ENCODE peak calls at places on chromosomes 16 and 17, in five cellular contexts. R is ascending aorta, P is H1, L is cardiac fibroblast, H is BJ. Z is an unnamed sample.

GRCh38 chr16:27748868-27749546 is 199.1 kb downstream of the KATNIP start:
- DNase-seq in L (peak), H (peak), P (no peak), R (no peak), Z (peak)

GRCh38 chr17:3974980-3975379 is 10.7 kb upstream of the ATP2A3 start:
- DNase-seq in H (no peak), R (no peak), L (no peak), P (no peak), Z (no peak)

GRCh38 chr17:61397086-61397842 is 2.4 kb upstream of the TBX2 start:
- DNase-seq in L (peak), P (peak), R (no peak), H (no peak), Z (no peak)

GRCh38 chr17:73952498-73953205 is 250.8 kb upstream of the RPL38 start:
- DNase-seq in P (peak), H (no peak), L (no peak), R (no peak), Z (peak)

GRCh38 chr16:78984887-78985464 is 615.6 kb downstream of the MAF start:
- DNase-seq in R (no peak), L (no peak), P (no peak), H (no peak), Z (no peak)

GRCh38 chr17:39791296-39791992 is 53.7 kb downstream of the GRB7 start:
- DNase-seq in L (no peak), P (no peak), R (no peak), H (no peak), Z (peak)

GRCh38 chr17:56973520-56973919 is 4.4 kb upstream of the SCPEP1 start:
- DNase-seq in P (no peak), R (no peak), H (no peak), L (peak), Z (no peak)

GRCh38 chr16:24114876-24115275 is 141.3 kb upstream of the CACNG3 start:
- DNase-seq in P (no peak), H (no peak), R (no peak), L (no peak), Z (no peak)

GRCh38 chr16:52114414-52114813 is 432.5 kb downstream of the TOX3 start:
- DNase-seq in R (no peak), P (no peak), H (no peak), L (no peak), Z (no peak)

GRCh38 chr16:3584412-3584811 is 7.2 kb upstream of the NLRC3 start:
- DNase-seq in L (no peak), H (no peak), R (no peak), P (no peak), Z (no peak)

GRCh38 chr16:22183901-22184614 is 21.8 kb downstream of the SDR42E2 start:
- DNase-seq in P (peak), L (no peak), R (no peak), H (no peak), Z (peak)

GRCh38 chr16:10514369-10515055 is 65.9 kb downstream of the EMP2 start:
- DNase-seq in P (peak), R (no peak), L (peak), H (peak), Z (peak)

GRCh38 chr17:83180996-83181481 is 101.6 kb downstream of the METRNL start:
- DNase-seq in P (peak), H (no peak), R (no peak), L (no peak), Z (no peak)

GRCh38 chr16:9134739-9135138 is 43.3 kb downstream of the HAPSTR1 start:
- DNase-seq in H (no peak), P (peak), L (peak), R (no peak), Z (peak)

GRCh38 chr16:23121024-23121423 is 28.2 kb downstream of the USP31 start:
- DNase-seq in H (peak), R (no peak), L (no peak), P (no peak), Z (no peak)

GRCh38 chr17:36850794-36851193 is 86.5 kb upstream of the LHX1 start:
- DNase-seq in H (peak), R (no peak), L (peak), P (no peak), Z (no peak)

GRCh38 chr17:20096430-20096829 is 87.3 kb downstream of the SPECC1 start:
- DNase-seq in H (no peak), R (no peak), P (peak), L (no peak), Z (no peak)

GRCh38 chr17:31398381-31399275 is 7.2 kb downstream of the RAB11FIP4 start:
- DNase-seq in H (no peak), R (no peak), L (no peak), P (peak), Z (no peak)

GRCh38 chr16:85187002-85187401 is 74.7 kb upstream of the CIBAR2 start:
- DNase-seq in P (no peak), L (peak), R (no peak), H (no peak), Z (no peak)

GRCh38 chr16:85188822-85189672 is 76.8 kb upstream of the CIBAR2 start:
- DNase-seq in H (no peak), L (no peak), R (no peak), P (no peak), Z (no peak)

GRCh38 chr16:85187447-85187846 is 75.2 kb upstream of the CIBAR2 start:
- DNase-seq in H (no peak), R (no peak), L (no peak), P (peak), Z (no peak)

GRCh38 chr16:85185701-85186100 is 73.4 kb upstream of the CIBAR2 start:
- DNase-seq in R (no peak), H (no peak), P (no peak), L (no peak), Z (no peak)

DNA sequence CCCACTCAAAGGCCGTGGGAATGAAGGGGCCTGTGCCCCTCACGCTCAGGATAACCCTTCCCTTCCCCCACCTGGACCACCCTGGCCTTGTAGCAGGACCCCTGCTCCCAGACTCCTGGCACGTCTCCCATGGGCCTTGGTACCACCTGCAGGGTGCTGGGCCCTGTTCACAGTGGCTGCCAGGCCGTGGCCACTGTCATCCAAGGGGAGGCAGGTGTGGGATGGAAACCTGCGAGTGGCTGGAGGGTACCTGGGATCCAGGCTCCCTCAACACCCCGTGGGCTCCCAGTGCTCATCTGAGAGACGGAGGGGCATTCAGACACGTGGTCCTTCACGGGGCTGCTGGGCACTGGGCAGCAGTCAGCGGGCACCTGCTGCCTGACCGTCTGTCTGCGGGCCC is 75.6 kb upstream of the CIBAR2 start:
- DNase-seq in L (no peak), R (no peak), P (no peak), H (no peak), Z (no peak)
- TF ChIP-seq CTCF in L (no peak), R (no peak), P (no peak), H (no peak), Z (no peak)

GRCh38 chr16:82368041-82368440 is 198.0 kb upstream of the MPHOSPH6 start:
- DNase-seq in P (no peak), R (no peak), H (no peak), L (peak), Z (peak)
- TF ChIP-seq CTCF in P (peak), R (no peak), H (no peak), L (peak), Z (no peak)

GRCh38 chr16:67445441-67445912 is 14.6 kb downstream of the HSD11B2 start:
- DNase-seq in H (no peak), R (no peak), P (no peak), L (no peak), Z (no peak)
- TF ChIP-seq CTCF in H (no peak), R (no peak), P (no peak), L (peak), Z (no peak)

GRCh38 chr17:35117984-35118383 is 1.7 kb downstream of the RAD51D start:
- DNase-seq in H (no peak), R (no peak), L (peak), P (no peak), Z (peak)
- TF ChIP-seq CTCF in H (peak), R (no peak), L (peak), P (peak), Z (peak)

GRCh38 chr16:60907645-60908044 is 1128.6 kb downstream of the CDH8 start:
- DNase-seq in L (no peak), R (no peak), P (no peak), H (no peak), Z (no peak)
- TF ChIP-seq CTCF in L (no peak), R (no peak), P (peak), H (no peak), Z (no peak)

DNA sequence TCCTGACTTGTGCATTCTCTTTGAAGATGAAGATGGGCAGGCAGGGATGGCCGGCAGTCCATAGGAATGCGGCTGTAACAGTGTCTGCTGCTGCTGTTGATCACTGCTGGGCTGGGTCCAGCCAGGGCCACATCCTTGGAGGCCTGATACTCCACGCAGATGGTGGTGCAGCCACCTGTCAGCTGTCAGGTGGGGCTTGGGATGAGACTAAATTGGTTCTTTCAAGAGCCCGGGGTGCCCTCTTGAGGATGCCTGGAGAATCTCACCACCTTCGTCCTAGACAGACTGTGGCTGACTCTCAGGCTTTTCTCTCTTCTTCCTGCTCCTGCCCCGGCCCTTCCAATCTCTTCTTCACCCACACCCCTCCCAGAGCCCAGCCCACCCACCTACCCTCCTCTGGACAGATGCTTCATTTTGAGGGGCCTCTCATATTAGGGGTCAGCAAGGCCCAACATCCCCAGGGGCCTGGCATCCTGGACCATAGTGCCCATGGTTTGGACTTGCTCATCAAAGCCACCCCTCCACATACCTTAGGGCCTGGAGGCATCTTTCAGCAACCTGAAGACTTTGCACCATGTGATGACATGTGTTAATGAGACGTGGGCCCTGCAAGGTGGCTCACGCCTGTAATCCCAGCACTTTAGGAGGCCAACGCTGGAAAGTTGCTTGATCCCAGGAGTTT is 19.1 kb downstream of the OSBPL7 start:
- DNase-seq in L (peak), H (no peak), R (no peak), P (peak), Z (peak)
- TF ChIP-seq CTCF in L (peak), H (peak), R (peak), P (peak), Z (peak)

GRCh38 chr17:38579934-38580333 is 25.8 kb downstream of the SRCIN1 start:
- DNase-seq in L (peak), R (no peak), P (peak), H (no peak), Z (peak)
- TF ChIP-seq CTCF in L (peak), R (no peak), P (peak), H (peak), Z (no peak)

GRCh38 chr16:26736084-26736483 is 330.6 kb upstream of the C16orf82 start:
- DNase-seq in L (no peak), R (no peak), H (no peak), P (no peak), Z (no peak)
- TF ChIP-seq CTCF in L (no peak), R (no peak), H (no peak), P (no peak), Z (no peak)